ENCODE peak calls at places on chromosomes 16 and 17, in six cellular contexts. One of them, this sample, is unnamed.

GRCh38 chr17:10523043-10523442 is 4.7 kb upstream of the MYH1 start:
- DNase-seq in RWPE2: no peak
- DNase-seq in RWPE1: no peak
- DNase-seq in prostate gland: no peak
- DNase-seq in AG04450: no peak
- DNase-seq in naive thymus-derived CD4-positive, alpha-beta T cell: no peak
- DNase-seq in this sample: no peak

GRCh38 chr17:8151641-8152111 is 528 bp downstream of the PER1 start:
- DNase-seq in RWPE2: no peak
- DNase-seq in RWPE1: no peak
- DNase-seq in prostate gland: peak
- DNase-seq in AG04450: no peak
- DNase-seq in naive thymus-derived CD4-positive, alpha-beta T cell: no peak
- DNase-seq in this sample: peak

GRCh38 chr16:263944-264343 is 11.8 kb downstream of the RGS11 start:
- DNase-seq in RWPE2: peak
- DNase-seq in RWPE1: no peak
- DNase-seq in prostate gland: no peak
- DNase-seq in AG04450: no peak
- DNase-seq in naive thymus-derived CD4-positive, alpha-beta T cell: no peak
- DNase-seq in this sample: no peak

GRCh38 chr17:3888343-3889171 is 4.3 kb downstream of the CAMKK1 start:
- DNase-seq in RWPE2: peak
- DNase-seq in RWPE1: peak
- DNase-seq in prostate gland: peak
- DNase-seq in AG04450: peak
- DNase-seq in naive thymus-derived CD4-positive, alpha-beta T cell: no peak
- DNase-seq in this sample: no peak

GRCh38 chr16:12716658-12717057 is 87.0 kb downstream of the CPPED1 start:
- DNase-seq in RWPE2: no peak
- DNase-seq in RWPE1: no peak
- DNase-seq in prostate gland: no peak
- DNase-seq in AG04450: no peak
- DNase-seq in naive thymus-derived CD4-positive, alpha-beta T cell: no peak
- DNase-seq in this sample: no peak

GRCh38 chr17:57667461-57667923 is 77.6 kb downstream of the CCDC182 start:
- DNase-seq in RWPE2: peak
- DNase-seq in RWPE1: no peak
- DNase-seq in prostate gland: no peak
- DNase-seq in AG04450: no peak
- DNase-seq in naive thymus-derived CD4-positive, alpha-beta T cell: no peak
- DNase-seq in this sample: no peak

GRCh38 chr17:41186872-41187271 is 2.2 kb upstream of the KRTAP4-1 start:
- DNase-seq in RWPE2: no peak
- DNase-seq in RWPE1: no peak
- DNase-seq in prostate gland: no peak
- DNase-seq in AG04450: no peak
- DNase-seq in naive thymus-derived CD4-positive, alpha-beta T cell: no peak
- DNase-seq in this sample: no peak

GRCh38 chr17:56937688-56938087 is 23.2 kb downstream of the COIL start:
- DNase-seq in RWPE2: no peak
- DNase-seq in RWPE1: no peak
- DNase-seq in prostate gland: no peak
- DNase-seq in AG04450: no peak
- DNase-seq in naive thymus-derived CD4-positive, alpha-beta T cell: no peak
- DNase-seq in this sample: no peak

GRCh38 chr16:86634290-86634689 is 55.9 kb downstream of the FOXL1 start:
- DNase-seq in RWPE2: no peak
- DNase-seq in RWPE1: peak
- DNase-seq in prostate gland: no peak
- DNase-seq in AG04450: no peak
- DNase-seq in naive thymus-derived CD4-positive, alpha-beta T cell: no peak
- DNase-seq in this sample: no peak

GRCh38 chr16:57146735-57147134 is 39.1 kb downstream of the PSME3IP1 start:
- DNase-seq in RWPE2: no peak
- DNase-seq in RWPE1: peak
- DNase-seq in prostate gland: no peak
- DNase-seq in AG04450: no peak
- DNase-seq in naive thymus-derived CD4-positive, alpha-beta T cell: no peak
- DNase-seq in this sample: no peak

GRCh38 chr16:23679274-23679985 is 741 bp downstream of the PLK1 start:
- DNase-seq in RWPE2: peak
- DNase-seq in RWPE1: peak
- DNase-seq in prostate gland: no peak
- DNase-seq in AG04450: no peak
- DNase-seq in naive thymus-derived CD4-positive, alpha-beta T cell: no peak
- DNase-seq in this sample: no peak

GRCh38 chr17:32831627-32832243 is 45.2 kb downstream of the MYO1D start:
- DNase-seq in RWPE2: no peak
- DNase-seq in RWPE1: no peak
- DNase-seq in prostate gland: no peak
- DNase-seq in AG04450: no peak
- DNase-seq in naive thymus-derived CD4-positive, alpha-beta T cell: no peak
- DNase-seq in this sample: no peak

GRCh38 chr17:8955560-8955959 is 9.9 kb downstream of the PIK3R5 start:
- DNase-seq in RWPE2: no peak
- DNase-seq in RWPE1: no peak
- DNase-seq in prostate gland: no peak
- DNase-seq in AG04450: no peak
- DNase-seq in naive thymus-derived CD4-positive, alpha-beta T cell: no peak
- DNase-seq in this sample: peak

GRCh38 chr17:16314189-16314588 is 39.1 kb downstream of the CENPV start:
- DNase-seq in RWPE2: no peak
- DNase-seq in RWPE1: no peak
- DNase-seq in prostate gland: no peak
- DNase-seq in AG04450: no peak
- DNase-seq in naive thymus-derived CD4-positive, alpha-beta T cell: no peak
- DNase-seq in this sample: no peak

GRCh38 chr17:77382356-77382911 is 241.7 kb downstream of the SEC14L1 start:
- DNase-seq in RWPE2: no peak
- DNase-seq in RWPE1: no peak
- DNase-seq in prostate gland: no peak
- DNase-seq in AG04450: no peak
- DNase-seq in naive thymus-derived CD4-positive, alpha-beta T cell: peak
- DNase-seq in this sample: no peak

GRCh38 chr17:9271989-9272388 is 250.7 kb downstream of the NTN1 start:
- DNase-seq in RWPE2: no peak
- DNase-seq in RWPE1: no peak
- DNase-seq in prostate gland: no peak
- DNase-seq in AG04450: no peak
- DNase-seq in naive thymus-derived CD4-positive, alpha-beta T cell: no peak
- DNase-seq in this sample: peak

GRCh38 chr17:17812211-17813054 is 24.4 kb downstream of the SREBF1 start:
- DNase-seq in RWPE2: peak
- DNase-seq in RWPE1: peak
- DNase-seq in prostate gland: peak
- DNase-seq in AG04450: no peak
- DNase-seq in naive thymus-derived CD4-positive, alpha-beta T cell: peak
- DNase-seq in this sample: peak

GRCh38 chr17:28716740-28717577 is 709 bp downstream of the RAB34 start:
- DNase-seq in RWPE2: no peak
- DNase-seq in RWPE1: no peak
- DNase-seq in prostate gland: no peak
- DNase-seq in AG04450: no peak
- DNase-seq in naive thymus-derived CD4-positive, alpha-beta T cell: no peak
- DNase-seq in this sample: no peak

GRCh38 chr17:45129940-45130639 is 2.2 kb downstream of the PLCD3 start:
- DNase-seq in RWPE2: no peak
- DNase-seq in RWPE1: no peak
- DNase-seq in prostate gland: no peak
- DNase-seq in AG04450: no peak
- DNase-seq in naive thymus-derived CD4-positive, alpha-beta T cell: no peak
- DNase-seq in this sample: no peak

GRCh38 chr17:44345497-44346026 is 460 bp downstream of the GRN start:
- DNase-seq in RWPE2: no peak
- DNase-seq in RWPE1: no peak
- DNase-seq in prostate gland: peak
- DNase-seq in AG04450: no peak
- DNase-seq in naive thymus-derived CD4-positive, alpha-beta T cell: peak
- DNase-seq in this sample: peak

GRCh38 chr17:47621293-47622178 is 28.2 kb upstream of the KPNB1 start:
- DNase-seq in RWPE2: peak
- DNase-seq in RWPE1: peak
- DNase-seq in prostate gland: peak
- DNase-seq in AG04450: peak
- DNase-seq in naive thymus-derived CD4-positive, alpha-beta T cell: no peak
- DNase-seq in this sample: no peak

GRCh38 chr17:55451203-55451641 is 29.6 kb upstream of the MMD start:
- DNase-seq in RWPE2: no peak
- DNase-seq in RWPE1: no peak
- DNase-seq in prostate gland: no peak
- DNase-seq in AG04450: no peak
- DNase-seq in naive thymus-derived CD4-positive, alpha-beta T cell: no peak
- DNase-seq in this sample: no peak

GRCh38 chr16:73093146-73094144 is 45.5 kb upstream of the ZFHX3 start:
- DNase-seq in RWPE2: no peak
- DNase-seq in RWPE1: no peak
- DNase-seq in prostate gland: no peak
- DNase-seq in AG04450: no peak
- DNase-seq in naive thymus-derived CD4-positive, alpha-beta T cell: no peak
- DNase-seq in this sample: no peak

GRCh38 chr17:36933174-36934143 is 3.8 kb upstream of the LHX1 start:
- DNase-seq in RWPE2: no peak
- DNase-seq in RWPE1: no peak
- DNase-seq in prostate gland: no peak
- DNase-seq in AG04450: no peak
- DNase-seq in naive thymus-derived CD4-positive, alpha-beta T cell: no peak
- DNase-seq in this sample: no peak

GRCh38 chr17:20074489-20074888 is 65.3 kb downstream of the SPECC1 start:
- DNase-seq in RWPE2: no peak
- DNase-seq in RWPE1: no peak
- DNase-seq in prostate gland: no peak
- DNase-seq in AG04450: no peak
- DNase-seq in naive thymus-derived CD4-positive, alpha-beta T cell: no peak
- DNase-seq in this sample: no peak
- H3K27ac ChIP-seq in RWPE2: no peak
- H3K27ac ChIP-seq in RWPE1: no peak
- H3K27ac ChIP-seq in prostate gland: no peak
- H3K27ac ChIP-seq in AG04450: no peak
- H3K27ac ChIP-seq in naive thymus-derived CD4-positive, alpha-beta T cell: no peak
- H3K27ac ChIP-seq in this sample: peak

GRCh38 chr17:51016099-51016498 is 104.6 kb downstream of the SPAG9 start:
- DNase-seq in RWPE2: no peak
- DNase-seq in RWPE1: no peak
- DNase-seq in prostate gland: no peak
- DNase-seq in AG04450: no peak
- DNase-seq in naive thymus-derived CD4-positive, alpha-beta T cell: no peak
- DNase-seq in this sample: no peak
- H3K27ac ChIP-seq in RWPE2: no peak
- H3K27ac ChIP-seq in RWPE1: no peak
- H3K27ac ChIP-seq in prostate gland: no peak
- H3K27ac ChIP-seq in AG04450: no peak
- H3K27ac ChIP-seq in naive thymus-derived CD4-positive, alpha-beta T cell: no peak
- H3K27ac ChIP-seq in this sample: peak

DNA sequence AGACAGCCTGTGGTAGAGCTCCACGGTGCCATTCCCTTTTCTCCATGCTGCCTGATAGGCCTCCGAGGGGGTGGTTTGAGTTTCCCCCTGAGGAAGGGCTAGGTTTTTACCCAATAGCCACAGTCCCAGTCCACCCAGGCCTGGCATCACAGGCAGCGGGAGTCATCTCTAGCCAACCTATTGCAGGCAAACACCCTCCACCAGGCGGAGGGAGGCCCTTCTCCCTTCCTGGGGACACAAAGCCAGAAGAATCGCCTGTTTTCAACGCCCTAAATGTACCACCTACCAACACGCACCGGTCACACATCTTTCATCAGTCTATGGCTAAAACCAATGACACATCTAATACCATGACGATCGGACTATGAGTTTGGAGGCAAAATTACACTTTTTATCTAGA is 7.4 kb downstream of the CSNK1D start:
- DNase-seq in RWPE2: no peak
- DNase-seq in RWPE1: no peak
- DNase-seq in prostate gland: no peak
- DNase-seq in AG04450: no peak
- DNase-seq in naive thymus-derived CD4-positive, alpha-beta T cell: no peak
- DNase-seq in this sample: no peak
- H3K27ac ChIP-seq in RWPE2: peak
- H3K27ac ChIP-seq in RWPE1: peak
- H3K27ac ChIP-seq in prostate gland: peak
- H3K27ac ChIP-seq in AG04450: peak
- H3K27ac ChIP-seq in naive thymus-derived CD4-positive, alpha-beta T cell: no peak
- H3K27ac ChIP-seq in this sample: no peak

DNA sequence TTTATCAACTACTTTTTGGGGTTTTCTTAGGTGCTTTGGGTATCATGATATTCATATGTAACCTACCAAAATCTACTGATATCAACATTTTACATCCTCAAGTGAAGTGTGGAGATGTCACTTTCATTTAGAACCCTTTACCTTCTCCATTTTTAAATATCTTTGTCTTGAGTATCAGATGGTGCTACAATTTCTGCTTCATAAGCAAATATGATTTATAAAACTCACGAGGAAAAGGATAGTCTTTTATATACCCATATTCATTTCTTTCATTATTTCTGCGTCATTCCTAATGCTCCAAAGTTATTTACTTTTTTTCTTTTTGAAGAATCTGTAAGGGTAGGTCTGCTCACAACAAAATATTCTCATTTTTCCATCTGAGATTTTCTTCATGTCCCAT is 991.7 kb downstream of the CDH11 start:
- DNase-seq in RWPE2: no peak
- DNase-seq in RWPE1: no peak
- DNase-seq in prostate gland: no peak
- DNase-seq in AG04450: no peak
- DNase-seq in naive thymus-derived CD4-positive, alpha-beta T cell: no peak
- DNase-seq in this sample: no peak
- H3K27ac ChIP-seq in RWPE2: no peak
- H3K27ac ChIP-seq in RWPE1: no peak
- H3K27ac ChIP-seq in prostate gland: no peak
- H3K27ac ChIP-seq in AG04450: no peak
- H3K27ac ChIP-seq in naive thymus-derived CD4-positive, alpha-beta T cell: no peak
- H3K27ac ChIP-seq in this sample: no peak

This sample was measured in substantia nigra.